ENCODE peak calls at places on chromosomes 7 and 10, in four cellular contexts. E is neuronal stem cell, I is lung, Z is mesendoderm. H is an unnamed sample. For H3K36me3 and H3K27me3, the result is how much of the 10 kb centered on the place peaks cover.

GRCh38 chr10:13490503-13490902 is 38.3 kb downstream of the BEND7 start:
- DNase-seq in E (no peak), I (no peak), Z (no peak), H (no peak)

GRCh38 chr7:108596560-108596959 is 26.9 kb downstream of the DNAJB9 start:
- DNase-seq in E (no peak), I (no peak), Z (no peak), H (no peak)

GRCh38 chr10:3853547-3853989 is 68.6 kb upstream of the KLF6 start:
- DNase-seq in E (no peak), I (peak), Z (no peak), H (no peak)

GRCh38 chr7:131249003-131249402 is 78.7 kb upstream of the MKLN1 start:
- DNase-seq in E (no peak), I (peak), Z (peak), H (no peak)

GRCh38 chr7:90474284-90475210 is 5.1 kb downstream of the PTTG1IP2 start:
- DNase-seq in E (no peak), I (no peak), Z (no peak), H (no peak)

GRCh38 chr7:83629117-83629880 is 19.6 kb downstream of the SEMA3E start:
- DNase-seq in E (no peak), I (no peak), Z (peak), H (no peak)

GRCh38 chr7:137962875-137963507 is 38.9 kb downstream of the CREB3L2 start:
- DNase-seq in E (no peak), I (no peak), Z (no peak), H (no peak)

GRCh38 chr10:123038782-123039631 is 30.2 kb downstream of the ACADSB start:
- DNase-seq in E (no peak), I (no peak), Z (no peak), H (no peak)

GRCh38 chr10:63563623-63564022 is 42.4 kb downstream of the REEP3 start:
- DNase-seq in E (no peak), I (no peak), Z (peak), H (no peak)

GRCh38 chr10:18179901-18180300 is 39.7 kb downstream of the CACNB2 start:
- DNase-seq in E (no peak), I (no peak), Z (no peak), H (no peak)

GRCh38 chr10:79313911-79314439 is 33.3 kb upstream of the PPIF start:
- DNase-seq in E (no peak), I (no peak), Z (no peak), H (peak)

GRCh38 chr10:59993931-59994330 is 87.6 kb upstream of the CCDC6 start:
- DNase-seq in E (no peak), I (no peak), Z (no peak), H (no peak)

GRCh38 chr7:55109384-55110167 is 90.8 kb downstream of the EGFR start:
- DNase-seq in E (no peak), I (no peak), Z (peak), H (no peak)

GRCh38 chr10:24822557-24822956 is 98.9 kb upstream of the ARHGAP21 start:
- DNase-seq in E (no peak), I (no peak), Z (no peak), H (no peak)

GRCh38 chr10:78028438-78029293 is 649 bp downstream of the POLR3A start:
- DNase-seq in E (peak), I (no peak), Z (no peak), H (no peak)

GRCh38 chr7:22346383-22347107 is 10.4 kb downstream of the RAPGEF5 start:
- DNase-seq in E (no peak), I (no peak), Z (no peak), H (no peak)

GRCh38 chr10:69684020-69684980 is 54.3 kb downstream of the FAM241B start:
- DNase-seq in E (no peak), I (peak), Z (no peak), H (no peak)

DNA sequence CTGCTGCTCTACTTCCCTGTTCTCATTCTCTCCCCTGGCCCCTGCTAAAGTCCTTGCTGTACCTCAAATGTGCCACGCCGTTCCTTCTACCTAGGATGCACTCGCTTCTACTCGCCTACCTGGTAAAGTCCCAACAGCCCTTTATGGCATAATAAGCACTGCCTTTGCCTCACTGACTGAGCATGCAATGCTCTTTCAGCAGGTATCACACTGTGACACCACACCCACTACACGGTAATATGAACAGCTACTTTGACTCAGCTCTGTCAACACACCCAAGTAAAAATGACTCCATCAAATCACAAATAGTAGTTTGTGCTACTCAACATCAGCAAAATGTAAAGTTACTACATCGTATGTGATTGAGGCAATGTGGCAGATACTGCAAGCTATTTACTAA is 37.6 kb downstream of the FAM204A start:
- DNase-seq in E (no peak), I (no peak), Z (no peak), H (no peak)
- H3K36me3 ChIP-seq in E (under half), I (under half), Z (under half), H (under half)

DNA sequence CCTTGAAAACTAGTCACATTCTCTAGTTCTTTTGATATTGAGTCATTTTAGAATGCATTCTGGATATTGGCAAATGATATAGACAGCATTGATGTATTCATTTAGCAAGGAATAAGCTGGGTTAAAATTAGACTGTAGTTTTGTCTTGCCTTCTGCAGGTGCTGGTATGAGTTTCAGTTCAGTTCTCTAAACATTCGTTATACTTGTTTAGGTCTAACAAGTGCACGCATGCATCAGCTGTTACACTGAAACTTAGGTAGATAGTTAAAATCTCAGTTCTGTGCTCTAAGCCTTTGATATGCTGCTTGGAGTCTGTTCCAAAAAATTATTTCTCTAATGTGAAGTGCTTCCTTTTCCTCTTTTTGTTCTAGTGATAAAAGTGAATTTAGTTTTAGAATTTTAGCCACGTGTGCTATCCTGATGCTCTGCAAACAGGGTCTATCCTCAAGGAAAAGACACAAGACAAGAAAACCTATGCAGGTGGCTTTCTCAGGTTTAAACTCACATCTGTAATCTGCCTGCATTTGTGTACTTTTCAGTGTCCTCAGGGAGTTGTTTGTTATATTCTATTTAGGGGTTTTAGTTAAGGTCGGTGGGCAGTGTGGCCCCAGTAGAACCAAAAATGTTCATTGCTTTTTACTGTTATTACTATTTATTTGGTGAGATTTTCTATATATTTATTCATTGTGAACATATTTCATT is 409.0 kb downstream of the CDC14C start:
- DNase-seq in E (no peak), I (no peak), Z (no peak), H (no peak)
- H3K4me3 ChIP-seq in E (no peak), I (no peak), Z (no peak), H (no peak)

GRCh38 chr7:82477733-82478515 is 34.3 kb upstream of the CACNA2D1 start:
- DNase-seq in E (no peak), I (no peak), Z (no peak), H (no peak)

GRCh38 chr7:82469207-82469606 is 25.6 kb upstream of the CACNA2D1 start:
- DNase-seq in E (no peak), I (no peak), Z (peak), H (peak)

GRCh38 chr7:82471351-82472020 is 27.9 kb upstream of the CACNA2D1 start:
- DNase-seq in E (no peak), I (no peak), Z (no peak), H (peak)

GRCh38 chr7:82468435-82468834 is 24.9 kb upstream of the CACNA2D1 start:
- DNase-seq in E (no peak), I (no peak), Z (peak), H (no peak)

DNA sequence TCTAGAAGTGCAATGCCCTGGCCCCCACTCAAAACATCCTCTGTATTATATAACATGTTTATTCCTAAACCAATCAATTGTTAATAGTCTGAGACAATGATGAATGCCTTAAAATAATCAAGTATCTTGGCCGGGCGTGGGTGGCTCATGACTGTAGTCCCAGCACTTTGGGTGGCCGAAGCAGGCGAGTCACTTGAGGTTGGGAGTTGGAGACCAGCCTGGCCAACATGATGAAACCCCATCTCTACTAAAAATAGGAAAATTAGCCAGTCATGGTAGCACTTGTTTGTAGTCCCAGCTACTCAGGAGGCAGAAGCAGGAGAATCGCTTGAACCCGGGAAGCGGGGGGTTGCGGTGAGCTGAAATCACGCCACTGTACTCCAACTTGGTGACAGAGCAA is 29.4 kb upstream of the CACNA2D1 start:
- DNase-seq in E (no peak), I (no peak), Z (no peak), H (no peak)
- H3K27me3 ChIP-seq in E (under half), I (under half), Z (under half), H (under half)

GRCh38 chr7:6604458-6604857 is 11.0 kb upstream of the ZNF853 start:
- DNase-seq in E (no peak), I (no peak), Z (no peak), H (no peak)
- H3K36me3 ChIP-seq in E (under half), I (under half), Z (under half), H (under half)

GRCh38 chr7:128869944-128870285 is 7.3 kb downstream of the ATP6V1F start:
- DNase-seq in E (peak), I (no peak), Z (no peak), H (peak)

GRCh38 chr7:128868624-128869137 is 6.0 kb downstream of the ATP6V1F start:
- DNase-seq in E (no peak), I (no peak), Z (no peak), H (no peak)

GRCh38 chr7:128867842-128868623 is 5.4 kb downstream of the ATP6V1F start:
- DNase-seq in E (no peak), I (no peak), Z (peak), H (no peak)

GRCh38 chr7:128871050-128871449 is 8.4 kb downstream of the ATP6V1F start:
- DNase-seq in E (no peak), I (no peak), Z (no peak), H (no peak)

DNA sequence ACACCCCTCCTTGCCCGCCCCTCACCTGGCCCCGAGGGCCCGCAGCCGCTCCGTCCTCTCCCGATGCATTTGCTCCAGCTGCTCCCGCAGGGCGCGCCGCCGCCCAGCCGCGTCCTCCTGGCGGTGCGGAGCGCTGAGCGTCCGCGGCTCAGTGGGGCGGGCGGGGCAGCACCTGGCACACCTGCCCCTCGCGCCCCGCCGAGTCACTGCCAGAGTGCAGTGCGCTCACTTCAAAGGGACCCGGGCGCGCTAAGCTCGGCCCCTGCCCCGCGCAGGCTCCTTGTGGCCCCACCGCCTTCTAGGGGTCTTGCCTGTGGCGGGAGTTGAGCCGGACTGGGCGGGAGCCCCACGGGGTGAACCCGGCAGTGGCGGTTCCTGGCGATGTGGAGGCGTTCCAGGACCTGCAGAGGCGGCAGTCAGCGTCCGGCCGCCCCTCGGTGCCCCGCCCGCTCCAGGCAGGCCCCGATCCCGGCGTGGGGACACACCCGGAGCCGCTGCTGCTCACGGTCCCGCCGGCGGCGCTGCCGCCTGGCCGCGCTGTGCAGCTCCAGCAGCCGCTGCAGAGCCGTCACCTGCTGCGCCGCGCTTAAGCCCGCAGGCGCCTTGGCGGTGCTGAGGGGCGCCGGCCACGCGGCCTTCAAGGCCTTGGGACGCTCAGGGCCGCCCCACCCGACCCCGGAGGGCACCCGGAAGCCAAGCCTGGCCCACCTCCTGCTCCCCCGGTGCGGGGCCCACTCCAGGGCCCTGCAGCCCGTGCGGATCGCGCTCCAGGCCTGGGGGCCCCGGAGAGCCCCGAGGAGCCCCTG is 6.7 kb downstream of the ATP6V1F start:
- DNase-seq in E (peak), I (peak), Z (peak), H (peak)
- H3K4me3 ChIP-seq in E (peak), I (peak), Z (peak), H (peak)